ENCODE peak calls at places on chromosomes 11 and 22, in six cellular contexts. G, Z, J, B, O and S are unnamed samples.
A peak's percentile ranks its signal among the peaks of the same experiment; 100 is the strongest.

GRCh38 chr22:46796566-46797195 is 34.2 kb downstream of the TBC1D22A start:
- DNase-seq in O (no peak), G (no peak), B (no peak), J (no peak), Z (no peak), S (peak; percentile 56)

GRCh38 chr11:76023408-76024068 is 182.8 kb downstream of the WNT11 start:
- DNase-seq in G (no peak), O (no peak), J (no peak), B (no peak), Z (no peak), S (no peak)

GRCh38 chr11:35714882-35715612 is 52.5 kb downstream of the TRIM44 start:
- DNase-seq in B (no peak), J (no peak), Z (no peak), O (no peak), G (no peak), S (no peak)

GRCh38 chr11:5203366-5203765 is 2.9 kb upstream of the OR51V1 start:
- DNase-seq in J (no peak), B (no peak), Z (no peak), G (no peak), O (peak; percentile 18), S (no peak)

GRCh38 chr11:71499125-71499524 is 27.9 kb upstream of the KRTAP5-7 start:
- DNase-seq in B (no peak), Z (no peak), G (no peak), J (no peak), O (no peak), S (no peak)

GRCh38 chr11:75421035-75421602 is 11.9 kb downstream of the KLHL35 start:
- DNase-seq in G (no peak), Z (no peak), J (no peak), B (no peak), O (peak; percentile 46), S (peak; percentile 41)

GRCh38 chr11:70183483-70184176 is 19.5 kb upstream of the FADD start:
- DNase-seq in Z (no peak), J (no peak), B (no peak), G (no peak), O (no peak), S (no peak)

GRCh38 chr11:24793479-24793878 is 296.6 kb downstream of the LUZP2 start:
- DNase-seq in Z (no peak), G (no peak), O (no peak), J (no peak), B (no peak), S (no peak)

GRCh38 chr11:19018901-19019300 is 41.6 kb downstream of the MRGPRX2 start:
- DNase-seq in G (no peak), J (no peak), B (peak; percentile 12), O (no peak), Z (peak; percentile 75), S (no peak)

GRCh38 chr11:8354622-8355417 is 91.1 kb upstream of the LMO1 start:
- DNase-seq in Z (no peak), G (no peak), J (no peak), B (no peak), O (no peak), S (peak; percentile 76)

GRCh38 chr11:45178890-45179663 is 32.6 kb downstream of the PRDM11 start:
- DNase-seq in J (no peak), O (no peak), Z (peak; percentile 11), B (no peak), G (no peak), S (no peak)

GRCh38 chr22:42452456-42452855 is 20.3 kb upstream of the NFAM1 start:
- DNase-seq in B (no peak), Z (no peak), O (no peak), J (no peak), G (no peak), S (no peak)

GRCh38 chr11:121249039-121249663 is 43.4 kb upstream of the SC5D start:
- DNase-seq in Z (peak; percentile 77), G (peak; percentile 24), O (peak; percentile 28), B (peak; percentile 23), J (no peak), S (no peak)

GRCh38 chr22:28930357-28931007 is 47.1 kb downstream of the ZNRF3 start:
- DNase-seq in G (no peak), J (no peak), Z (no peak), O (no peak), B (no peak), S (no peak)

GRCh38 chr11:26228778-26229177 is 103.2 kb upstream of the ANO3 start:
- DNase-seq in Z (no peak), G (no peak), O (no peak), B (no peak), J (no peak), S (no peak)

GRCh38 chr11:20077973-20078372 is 82.3 kb downstream of the DBX1 start:
- DNase-seq in O (no peak), B (no peak), J (no peak), Z (no peak), G (no peak), S (no peak)

GRCh38 chr11:120228794-120229384 is 11.1 kb upstream of the POU2F3 start:
- DNase-seq in B (no peak), O (peak; percentile 46), Z (peak; percentile 57), G (no peak), J (no peak), S (no peak)

GRCh38 chr11:2825261-2825885 is 60.2 kb downstream of the CDKN1C start:
- DNase-seq in O (peak; percentile 32), J (peak; percentile 95), Z (no peak), G (no peak), B (peak; percentile 21), S (no peak)

GRCh38 chr11:22304337-22304961 is 33.7 kb upstream of the SLC17A6 start:
- DNase-seq in B (peak; percentile 12), O (peak; percentile 20), J (no peak), Z (peak; percentile 76), G (peak; percentile 18), S (no peak)

GRCh38 chr11:74671520-74672196 is 59.6 kb downstream of the CHRDL2 start:
- DNase-seq in J (peak; percentile 86), Z (no peak), B (no peak), G (no peak), O (no peak), S (no peak)

GRCh38 chr11:126159719-126160344 is 51.6 kb downstream of the RPUSD4 start:
- DNase-seq in J (no peak), B (no peak), G (no peak), Z (peak; percentile 83), O (peak; percentile 76), S (peak; percentile 49)

GRCh38 chr11:126157326-126158030 is 54.0 kb downstream of the RPUSD4 start:
- DNase-seq in G (no peak), Z (no peak), O (no peak), B (no peak), J (no peak), S (peak; percentile 25)

GRCh38 chr11:126156814-126157213 is 54.6 kb downstream of the RPUSD4 start:
- DNase-seq in J (no peak), G (no peak), O (no peak), B (no peak), Z (no peak), S (no peak)

GRCh38 chr11:126160345-126161145 is 50.9 kb downstream of the RPUSD4 start:
- DNase-seq in G (no peak), J (no peak), Z (no peak), B (no peak), O (peak; percentile 41), S (peak; percentile 50)

GRCh38 chr11:126158054-126158791 is 53.2 kb downstream of the RPUSD4 start:
- DNase-seq in O (no peak), G (no peak), Z (no peak), B (peak; percentile 70), J (no peak), S (peak; percentile 50)
- TF ChIP-seq POLR2AphosphoS5 in O (no peak), G (no peak), Z (no peak), B (peak; percentile 47), J (no peak), S (no peak)

GRCh38 chr11:62921573-62922188 is 518 bp upstream of the CHRM1 start:
- DNase-seq in J (no peak), B (no peak), Z (no peak), O (peak; percentile 34), G (no peak), S (peak; percentile 59)
- H3K27ac ChIP-seq in J (no peak overlapping the region), B (no peak overlapping the region), Z (no peak overlapping the region), O (no peak overlapping the region), G (no peak overlapping the region), S (no peak overlapping the region)

GRCh38 chr22:25143161-25144076 is 56.2 kb upstream of the CRYBB3 start:
- DNase-seq in B (no peak), O (no peak), Z (no peak), J (no peak), G (no peak), S (no peak)

GRCh38 chr22:25139062-25139461 is 60.6 kb upstream of the CRYBB3 start:
- DNase-seq in J (no peak), O (no peak), B (no peak), Z (no peak), G (no peak), S (no peak)

GRCh38 chr22:25146311-25146710 is 53.3 kb upstream of the CRYBB3 start:
- DNase-seq in G (no peak), Z (no peak), B (no peak), J (no peak), O (no peak), S (no peak)

GRCh38 chr22:25144522-25144921 is 55.1 kb upstream of the CRYBB3 start:
- DNase-seq in Z (no peak), J (no peak), O (no peak), B (no peak), G (no peak), S (no peak)

DNA sequence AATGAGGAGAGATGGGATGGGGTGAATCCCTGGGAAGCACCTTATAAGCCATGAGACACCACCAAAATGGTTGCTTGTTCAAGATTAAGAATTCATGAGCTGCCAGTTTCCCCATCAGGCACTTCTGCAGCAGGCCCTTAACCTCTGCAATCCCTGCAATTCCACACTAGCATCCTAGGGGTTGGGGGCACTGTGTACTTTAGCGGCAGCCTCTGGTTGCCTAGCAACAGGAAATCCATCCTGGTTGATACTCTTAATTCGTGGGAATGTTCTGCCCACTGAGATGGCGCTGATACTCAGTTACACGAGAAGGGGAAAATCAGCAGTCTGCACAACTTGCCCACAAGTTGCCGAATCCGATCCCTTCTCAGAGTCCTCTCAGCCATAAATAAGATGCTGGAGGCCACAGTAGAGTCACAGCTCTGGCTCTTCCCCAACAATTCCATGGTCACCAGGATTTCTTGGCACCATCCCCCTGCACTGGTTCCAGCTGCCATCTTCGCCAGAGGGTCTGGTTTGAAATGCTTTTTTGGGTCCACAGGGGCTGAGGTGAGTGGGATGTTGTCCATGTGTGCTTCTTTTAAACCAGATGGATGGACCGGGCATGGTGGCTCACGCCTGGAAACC is 57.6 kb upstream of the CRYBB3 start:
- DNase-seq in Z (peak; percentile 78), J (no peak), B (no peak), G (no peak), O (no peak), S (no peak)
- H3K4me3 ChIP-seq in Z (no peak overlapping the region), J (no peak overlapping the region), B (no peak overlapping the region), G (no peak overlapping the region), O (no peak overlapping the region), S (no peak overlapping the region)

DNA sequence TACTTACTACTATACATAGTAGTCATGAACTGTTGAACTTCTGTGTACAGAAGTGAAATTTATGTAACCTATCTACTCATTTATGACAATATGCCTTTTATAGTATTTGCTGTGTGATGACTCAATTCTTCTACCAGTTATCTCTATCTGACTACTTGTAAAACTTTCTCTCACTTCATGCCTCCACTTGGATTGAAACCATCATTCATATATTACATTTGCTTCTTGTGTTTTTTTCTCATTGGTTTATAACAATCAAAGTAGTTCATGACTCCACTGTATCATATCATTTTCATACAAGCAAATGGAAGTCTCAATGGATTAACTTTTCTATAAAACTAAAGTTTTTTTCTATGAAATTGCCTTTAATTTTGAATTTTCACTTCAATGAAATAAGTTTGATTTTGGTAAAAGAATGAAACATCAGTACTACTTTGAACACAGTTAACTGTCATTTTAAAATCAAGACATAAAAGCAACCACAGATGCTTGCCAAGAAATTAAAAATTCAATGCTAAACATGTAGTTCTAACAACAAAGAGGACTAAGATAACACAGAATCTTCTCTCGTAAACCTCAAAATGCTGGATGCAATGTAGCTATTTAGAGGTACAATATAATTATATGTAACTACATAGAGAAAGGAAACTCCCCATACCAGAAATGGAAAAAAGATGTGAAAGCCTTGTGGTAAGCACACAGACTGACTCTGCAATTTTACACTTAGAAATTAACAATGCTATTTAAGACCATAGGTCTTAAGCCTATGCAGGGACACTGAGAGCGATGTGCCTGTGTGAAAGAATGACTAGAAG is 27.6 kb upstream of the EXPH5 start:
- DNase-seq in B (no peak), J (no peak), G (no peak), Z (no peak), O (no peak), S (no peak)
- TF ChIP-seq POLR2AphosphoS5 in B (no peak), J (no peak), G (no peak), Z (no peak), O (no peak), S (no peak)